ENCODE peak calls at places on chromosomes 2 and 18, in six cellular contexts. F is fibroblast of lung, P is heart left ventricle, S is body of pancreas, V is stomach, Z is SJCRH30. E is an unnamed sample.

GRCh38 chr2:26609839-26610277 is 31.3 kb downstream of the CIB4 start:
- DNase-seq in F (no peak), Z (no peak), V (no peak), P (no peak), S (peak; percentile 45), E (peak; percentile 63)

GRCh38 chr18:37222383-37223378 is 342.9 kb downstream of the CELF4 start:
- DNase-seq in Z (no peak), P (no peak), S (no peak), V (no peak), F (no peak), E (no peak)

GRCh38 chr2:239305222-239305575 is 95.6 kb downstream of the HDAC4 start:
- DNase-seq in F (no peak), Z (peak; percentile 0), V (no peak), P (no peak), S (no peak), E (no peak)

GRCh38 chr18:60984496-60984895 is 348.7 kb upstream of the CDH20 start:
- DNase-seq in P (no peak), S (no peak), F (peak; percentile 97), Z (peak; percentile 2), V (no peak), E (no peak)

GRCh38 chr2:209592106-209592505 is 168.3 kb downstream of the MAP2 start:
- DNase-seq in P (no peak), Z (no peak), V (no peak), F (no peak), S (no peak), E (no peak)

GRCh38 chr18:42112657-42113420 is 157.8 kb downstream of the PIK3C3 start:
- DNase-seq in V (no peak), P (no peak), F (peak; percentile 4), S (no peak), Z (no peak), E (no peak)

GRCh38 chr2:198004921-198005829 is 200.8 kb downstream of the PLCL1 start:
- DNase-seq in V (no peak), F (no peak), Z (no peak), P (no peak), S (no peak), E (no peak)

GRCh38 chr2:109702250-109702985 is 88.3 kb downstream of the SOWAHC start:
- DNase-seq in V (no peak), F (peak; percentile 93), S (no peak), P (no peak), Z (no peak), E (no peak)

GRCh38 chr2:158392683-158393082 is 63.9 kb downstream of the CCDC148 start:
- DNase-seq in S (no peak), Z (no peak), F (no peak), V (no peak), P (no peak), E (no peak)

GRCh38 chr2:85746313-85747004 is 7.3 kb upstream of the ATOH8 start:
- DNase-seq in S (no peak), Z (no peak), P (no peak), V (no peak), F (no peak), E (no peak)

GRCh38 chr2:36369711-36370110 is 14.1 kb downstream of the CRIM1 start:
- DNase-seq in F (no peak), Z (no peak), P (no peak), S (no peak), V (no peak), E (no peak)
- H3K4me1 ChIP-seq in F (peaks cover 61% of the 10 kb centered on the region), Z (peaks cover 57% of the 10 kb centered on the region), P (peaks cover 66% of the 10 kb centered on the region), S (peaks cover 53% of the 10 kb centered on the region), V (peaks cover 64% of the 10 kb centered on the region), E (peaks cover 79% of the 10 kb centered on the region)

GRCh38 chr2:104844813-104845551 is 8.9 kb upstream of the POU3F3 start:
- DNase-seq in V (no peak), F (peak; percentile 25), P (no peak), S (no peak), Z (no peak), E (no peak)

GRCh38 chr2:104845552-104845931 is 8.4 kb upstream of the POU3F3 start:
- DNase-seq in P (no peak), Z (no peak), S (no peak), V (no peak), F (peak; percentile 51), E (no peak)

GRCh38 chr2:104840151-104840550 is 13.8 kb upstream of the POU3F3 start:
- DNase-seq in S (no peak), P (no peak), Z (no peak), F (no peak), V (no peak), E (no peak)

GRCh38 chr2:104840916-104841315 is 13.0 kb upstream of the POU3F3 start:
- DNase-seq in V (no peak), F (no peak), Z (no peak), P (no peak), S (no peak), E (no peak)

DNA sequence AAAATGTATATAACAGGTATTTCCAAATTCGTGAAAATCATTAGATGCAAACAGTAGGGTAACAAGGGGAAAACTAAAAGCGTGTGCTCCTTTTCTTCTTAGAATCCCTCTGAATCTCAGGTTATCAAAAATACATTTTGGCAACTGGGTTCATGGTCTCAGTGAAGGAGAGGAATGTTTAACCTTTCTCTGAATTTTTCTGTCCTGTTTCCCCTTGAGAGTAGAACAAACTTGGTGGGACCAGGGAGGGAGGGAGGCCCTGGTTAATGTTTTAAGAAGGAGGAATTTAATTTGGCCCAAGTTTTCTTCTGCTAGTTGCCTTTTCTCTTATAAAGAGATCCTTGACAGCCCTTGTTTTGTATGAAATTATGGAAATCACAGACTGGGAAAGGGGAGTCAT is 12.2 kb upstream of the POU3F3 start:
- DNase-seq in Z (no peak), F (no peak), S (no peak), V (no peak), P (no peak), E (no peak)
- H3K4me1 ChIP-seq in Z (no peaks in the 10 kb centered on the region), F (no peaks in the 10 kb centered on the region), S (peaks cover 27% of the 10 kb centered on the region), V (peaks cover 10% of the 10 kb centered on the region), P (peaks cover 4% of the 10 kb centered on the region), E (peaks cover 11% of the 10 kb centered on the region)

DNA sequence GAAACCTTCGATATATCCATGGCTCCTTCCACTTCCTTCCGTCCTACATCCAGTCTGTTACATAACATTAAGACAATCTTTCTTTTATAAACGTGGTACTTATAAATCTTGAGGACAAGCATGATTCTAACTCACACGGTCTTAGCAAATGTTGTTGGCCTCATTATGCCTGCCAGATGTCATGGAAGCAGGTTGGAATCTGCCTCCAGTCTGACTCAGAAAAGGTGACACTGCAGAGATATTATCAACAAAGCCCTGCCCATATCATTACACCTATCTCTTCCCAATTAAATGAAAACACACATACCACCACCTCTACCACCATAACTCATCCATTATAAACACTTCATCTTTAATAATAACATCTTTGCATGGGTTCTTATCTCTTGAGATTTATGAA is 334.7 kb upstream of the CHAC2 start:
- DNase-seq in F (no peak), Z (no peak), P (no peak), V (no peak), S (no peak), E (no peak)
- H3K4me1 ChIP-seq in F (no peaks in the 10 kb centered on the region), Z (peaks cover 15% of the 10 kb centered on the region), P (no peaks in the 10 kb centered on the region), V (no peaks in the 10 kb centered on the region), S (peaks cover 7% of the 10 kb centered on the region), E (no peaks in the 10 kb centered on the region)

GRCh38 chr2:46318579-46319460 is 21.6 kb downstream of the EPAS1 start:
- DNase-seq in V (no peak), S (no peak), Z (no peak), F (no peak), P (no peak), E (no peak)
- H3K4me1 ChIP-seq in V (peaks cover 22% of the 10 kb centered on the region), S (peaks cover 61% of the 10 kb centered on the region), Z (no peaks in the 10 kb centered on the region), F (peaks cover 27% of the 10 kb centered on the region), P (peaks cover 82% of the 10 kb centered on the region), E (peaks cover 95% of the 10 kb centered on the region)

DNA sequence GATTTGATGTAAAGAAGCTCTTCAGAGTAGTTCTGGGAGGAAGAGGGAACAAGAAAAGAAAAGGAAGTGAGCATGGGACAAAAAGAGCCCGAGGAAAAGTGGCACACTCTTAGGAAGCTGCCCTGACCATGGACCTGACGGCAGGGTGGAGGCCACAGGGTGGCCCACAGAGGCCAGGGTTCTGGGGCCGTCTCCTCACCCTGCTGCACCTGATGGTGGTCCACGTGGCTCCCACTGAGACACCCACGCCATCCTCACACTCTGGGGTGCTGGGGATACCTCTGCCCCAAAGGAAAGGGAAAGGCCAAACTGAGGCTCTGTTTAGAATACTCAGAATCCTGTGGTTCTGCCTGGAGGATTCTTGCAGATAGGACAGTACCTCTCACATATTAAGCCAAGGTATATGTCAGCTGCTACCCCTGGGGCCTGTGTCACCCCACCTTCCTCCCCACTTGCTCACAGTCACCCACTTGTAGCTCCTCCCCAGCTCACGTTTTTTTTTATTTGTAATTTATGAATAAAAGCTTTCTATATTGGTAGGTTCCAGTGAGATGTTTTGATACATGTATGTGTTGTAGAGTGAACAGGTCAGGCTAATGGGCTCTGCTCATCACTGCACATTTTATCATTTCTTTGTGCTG is 171.1 kb downstream of the LDLRAD4 start:
- DNase-seq in P (no peak), F (no peak), S (no peak), Z (no peak), V (no peak), E (no peak)
- H3K4me1 ChIP-seq in P (peaks cover 5% of the 10 kb centered on the region), F (no peaks in the 10 kb centered on the region), S (no peaks in the 10 kb centered on the region), Z (no peaks in the 10 kb centered on the region), V (peaks cover 10% of the 10 kb centered on the region), E (no peaks in the 10 kb centered on the region)

E was measured in upper lobe of right lung.